ENCODE peak calls at places on chromosome 13, in five cellular contexts. One of them, this sample, is unnamed.

GRCh38 chr13:111384441-111385181 is 64.2 kb downstream of the TEX29 start:
- DNase-seq in CD8-positive, alpha-beta T cell: no peak
- DNase-seq in neural progenitor cell: no peak
- DNase-seq in fibroblast of pulmonary artery: no peak
- DNase-seq in BE2C: no peak
- DNase-seq in this sample: peak; percentile 57

GRCh38 chr13:113005997-113006396 is 37.0 kb downstream of the MCF2L start:
- DNase-seq in CD8-positive, alpha-beta T cell: no peak
- DNase-seq in neural progenitor cell: no peak
- DNase-seq in fibroblast of pulmonary artery: no peak
- DNase-seq in BE2C: no peak
- DNase-seq in this sample: no peak

GRCh38 chr13:73809561-73809960 is 324.6 kb downstream of the KLF12 start:
- DNase-seq in CD8-positive, alpha-beta T cell: no peak
- DNase-seq in neural progenitor cell: no peak
- DNase-seq in fibroblast of pulmonary artery: peak; percentile 32
- DNase-seq in BE2C: no peak
- DNase-seq in this sample: no peak

GRCh38 chr13:53873558-53873957 is 844.9 kb downstream of the OLFM4 start:
- DNase-seq in CD8-positive, alpha-beta T cell: no peak
- DNase-seq in neural progenitor cell: no peak
- DNase-seq in fibroblast of pulmonary artery: no peak
- DNase-seq in BE2C: no peak
- DNase-seq in this sample: no peak

GRCh38 chr13:75417006-75417384 is 65.0 kb downstream of the TBC1D4 start:
- DNase-seq in CD8-positive, alpha-beta T cell: no peak
- DNase-seq in neural progenitor cell: no peak
- DNase-seq in fibroblast of pulmonary artery: no peak
- DNase-seq in BE2C: no peak
- DNase-seq in this sample: no peak

GRCh38 chr13:73225983-73226382 is 167.2 kb downstream of the KLF5 start:
- DNase-seq in CD8-positive, alpha-beta T cell: no peak
- DNase-seq in neural progenitor cell: no peak
- DNase-seq in fibroblast of pulmonary artery: no peak
- DNase-seq in BE2C: no peak
- DNase-seq in this sample: no peak

GRCh38 chr13:42064259-42064658 is 15.8 kb downstream of the DGKH start:
- DNase-seq in CD8-positive, alpha-beta T cell: no peak
- DNase-seq in neural progenitor cell: no peak
- DNase-seq in fibroblast of pulmonary artery: peak; percentile 79
- DNase-seq in BE2C: no peak
- DNase-seq in this sample: no peak

GRCh38 chr13:43368003-43368402 is 344.6 kb downstream of the DNAJC15 start:
- DNase-seq in CD8-positive, alpha-beta T cell: no peak
- DNase-seq in neural progenitor cell: no peak
- DNase-seq in fibroblast of pulmonary artery: peak; percentile 10
- DNase-seq in BE2C: no peak
- DNase-seq in this sample: no peak

GRCh38 chr13:43529796-43530195 is 257.0 kb downstream of the ENOX1 start:
- DNase-seq in CD8-positive, alpha-beta T cell: no peak
- DNase-seq in neural progenitor cell: no peak
- DNase-seq in fibroblast of pulmonary artery: no peak
- DNase-seq in BE2C: no peak
- DNase-seq in this sample: no peak

GRCh38 chr13:45674908-45675307 is 27.2 kb upstream of the CBY2 start:
- DNase-seq in CD8-positive, alpha-beta T cell: no peak
- DNase-seq in neural progenitor cell: peak; percentile 75
- DNase-seq in fibroblast of pulmonary artery: peak; percentile 68
- DNase-seq in BE2C: no peak
- DNase-seq in this sample: peak; percentile 89

DNA sequence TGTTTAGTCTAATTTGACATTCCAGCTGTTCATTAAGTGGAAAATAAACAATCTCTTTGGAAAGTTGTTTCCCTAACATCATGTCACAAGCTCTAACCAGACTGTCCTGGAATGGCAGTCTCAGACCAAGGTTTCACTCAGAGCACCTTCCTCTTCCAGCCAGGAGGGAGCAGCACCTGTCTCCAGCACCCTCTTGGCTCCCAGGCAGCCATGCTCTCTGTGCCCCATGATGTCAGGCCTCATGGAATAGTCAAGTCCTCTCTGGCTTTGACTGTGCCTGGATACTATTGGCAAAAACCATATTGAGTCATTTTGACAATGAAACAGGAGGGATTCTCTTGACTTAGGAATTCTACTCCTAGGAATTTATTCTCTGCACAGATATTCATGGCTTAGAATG is 171.4 kb downstream of the OXGR1 start:
- DNase-seq in CD8-positive, alpha-beta T cell: no peak
- DNase-seq in neural progenitor cell: peak; percentile 50
- DNase-seq in fibroblast of pulmonary artery: peak; percentile 35
- DNase-seq in BE2C: peak; percentile 70
- DNase-seq in this sample: no peak
- TF ChIP-seq CTCF in CD8-positive, alpha-beta T cell: no peak
- TF ChIP-seq CTCF in neural progenitor cell: peak; percentile 56
- TF ChIP-seq CTCF in fibroblast of pulmonary artery: peak; percentile 37
- TF ChIP-seq CTCF in BE2C: peak; percentile 77
- TF ChIP-seq CTCF in this sample: no peak

GRCh38 chr13:114237415-114238112 is 2.9 kb downstream of the CDC16 start:
- DNase-seq in CD8-positive, alpha-beta T cell: no peak
- DNase-seq in neural progenitor cell: no peak
- DNase-seq in fibroblast of pulmonary artery: no peak
- DNase-seq in BE2C: no peak
- DNase-seq in this sample: no peak

GRCh38 chr13:114234266-114234644 is 442 bp upstream of the CDC16 start:
- DNase-seq in CD8-positive, alpha-beta T cell: no peak
- DNase-seq in neural progenitor cell: no peak
- DNase-seq in fibroblast of pulmonary artery: no peak
- DNase-seq in BE2C: no peak
- DNase-seq in this sample: no peak

GRCh38 chr13:114235697-114236096 is 1.0 kb downstream of the CDC16 start:
- DNase-seq in CD8-positive, alpha-beta T cell: no peak
- DNase-seq in neural progenitor cell: peak; percentile 31
- DNase-seq in fibroblast of pulmonary artery: no peak
- DNase-seq in BE2C: no peak
- DNase-seq in this sample: no peak

GRCh38 chr13:114236224-114236623 is 1.5 kb downstream of the CDC16 start:
- DNase-seq in CD8-positive, alpha-beta T cell: no peak
- DNase-seq in neural progenitor cell: no peak
- DNase-seq in fibroblast of pulmonary artery: no peak
- DNase-seq in BE2C: no peak
- DNase-seq in this sample: no peak

DNA sequence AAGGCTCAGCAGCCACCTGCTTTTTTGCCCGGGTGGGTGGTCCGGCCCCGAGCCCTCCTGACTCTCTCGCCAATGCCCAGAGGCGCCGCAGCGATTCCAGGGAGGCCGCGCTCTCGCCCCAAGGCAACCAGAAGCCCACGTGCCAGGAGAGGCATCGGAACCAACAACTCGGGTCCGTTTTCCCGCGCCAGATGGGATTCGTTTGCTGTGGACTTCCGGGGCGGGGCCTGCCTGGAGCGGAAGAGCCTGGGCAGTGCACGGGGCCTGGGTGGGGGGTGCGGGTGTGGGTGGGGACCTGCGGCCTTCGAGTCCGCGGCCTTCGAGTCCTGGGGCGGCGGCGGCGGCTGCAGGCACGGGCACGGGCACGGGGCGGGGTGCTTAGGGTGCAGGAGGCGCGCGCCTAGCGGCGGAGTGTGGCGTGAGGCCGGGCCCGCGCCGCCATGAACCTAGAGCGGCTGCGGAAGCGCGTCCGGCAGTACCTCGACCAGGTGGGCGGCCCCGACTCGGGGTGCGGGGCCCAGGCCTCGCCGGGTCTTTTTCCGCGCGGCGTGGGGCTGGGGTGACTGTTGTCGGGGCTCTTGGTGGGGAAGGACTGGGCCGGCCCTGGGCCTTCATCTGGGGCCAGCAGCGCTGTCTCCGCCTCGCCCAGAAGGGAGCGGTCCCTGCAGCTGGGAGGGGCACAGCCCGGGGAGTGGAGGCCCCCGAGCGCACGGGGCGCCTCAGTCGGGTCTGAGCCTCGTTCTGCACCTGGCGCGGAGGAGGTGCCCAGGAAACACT is at the start of gene CDC16:
- DNase-seq in CD8-positive, alpha-beta T cell: peak; percentile 76
- DNase-seq in neural progenitor cell: peak; percentile 91
- DNase-seq in fibroblast of pulmonary artery: peak; percentile 93
- DNase-seq in BE2C: peak; percentile 97
- DNase-seq in this sample: peak; percentile 95
- TF ChIP-seq CTCF in CD8-positive, alpha-beta T cell: peak; percentile 37
- TF ChIP-seq CTCF in neural progenitor cell: peak; percentile 45
- TF ChIP-seq CTCF in fibroblast of pulmonary artery: no peak
- TF ChIP-seq CTCF in BE2C: no peak
- TF ChIP-seq CTCF in this sample: peak; percentile 27

DNA sequence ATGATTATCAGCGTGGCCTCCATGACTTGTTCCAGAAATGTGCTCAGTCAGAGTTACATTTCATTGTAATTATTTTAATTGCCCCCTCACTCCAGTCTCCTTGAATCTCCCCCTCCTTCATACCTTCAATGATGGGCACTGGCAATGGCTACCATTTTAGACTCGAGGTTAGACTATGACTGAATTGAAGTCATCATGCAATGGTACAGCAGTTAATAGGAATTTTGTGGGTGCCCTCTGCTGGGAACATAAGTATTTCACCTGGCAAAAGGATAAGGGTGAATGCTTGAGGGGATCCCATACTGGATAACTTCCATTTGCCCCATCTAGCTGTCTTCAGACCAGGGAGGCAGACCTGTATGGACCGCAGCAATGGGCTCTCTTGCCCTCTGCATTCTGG is 32.2 kb upstream of the USP12 start:
- DNase-seq in CD8-positive, alpha-beta T cell: no peak
- DNase-seq in neural progenitor cell: no peak
- DNase-seq in fibroblast of pulmonary artery: peak; percentile 50
- DNase-seq in BE2C: no peak
- DNase-seq in this sample: no peak
- TF ChIP-seq CTCF in CD8-positive, alpha-beta T cell: no peak
- TF ChIP-seq CTCF in neural progenitor cell: no peak
- TF ChIP-seq CTCF in fibroblast of pulmonary artery: peak; percentile 26
- TF ChIP-seq CTCF in BE2C: peak; percentile 21
- TF ChIP-seq CTCF in this sample: peak; percentile 35

GRCh38 chr13:23375007-23375971 is 58.2 kb downstream of the SACS start:
- DNase-seq in CD8-positive, alpha-beta T cell: peak; percentile 98
- DNase-seq in neural progenitor cell: peak; percentile 97
- DNase-seq in fibroblast of pulmonary artery: peak; percentile 95
- DNase-seq in BE2C: peak; percentile 99
- DNase-seq in this sample: peak; percentile 99
- TF ChIP-seq CTCF in CD8-positive, alpha-beta T cell: peak; percentile 37
- TF ChIP-seq CTCF in neural progenitor cell: peak; percentile 27
- TF ChIP-seq CTCF in fibroblast of pulmonary artery: no peak
- TF ChIP-seq CTCF in BE2C: no peak
- TF ChIP-seq CTCF in this sample: peak; percentile 46